ENCODE peak calls at places on chromosomes 5 and 9, in eight cellular contexts. P, Y, T, O, E, B, G and M are unnamed samples.

GRCh38 chr5:109713453-109713852 is 23.7 kb downstream of the MAN2A1 start:
- DNase-seq in G (no peak), T (no peak), P (no peak), O (no peak), Y (peak), E (no peak), B (no peak), M (no peak)

GRCh38 chr5:178529080-178529479 is 61.1 kb downstream of the COL23A1 start:
- DNase-seq in P (no peak), O (no peak), B (no peak), E (no peak), T (no peak), Y (no peak), G (no peak), M (no peak)

GRCh38 chr9:137804908-137805356 is 72.7 kb upstream of the CACNA1B start:
- DNase-seq in T (no peak), O (no peak), P (no peak), E (no peak), Y (peak), G (no peak), B (no peak), M (no peak)

GRCh38 chr9:98438701-98439100 is 183.3 kb upstream of the TBC1D2 start:
- DNase-seq in B (no peak), O (no peak), T (no peak), Y (peak), G (no peak), P (no peak), E (no peak), M (no peak)

GRCh38 chr5:156473271-156473935 is 146.4 kb downstream of the SGCD start:
- DNase-seq in B (no peak), P (no peak), E (no peak), T (no peak), Y (peak), G (no peak), O (no peak), M (no peak)

GRCh38 chr5:116420540-116420939 is 154.1 kb downstream of the SEMA6A start:
- DNase-seq in Y (no peak), T (no peak), P (no peak), G (no peak), B (no peak), O (no peak), E (no peak), M (no peak)

GRCh38 chr9:86660146-86660545 is 287.2 kb downstream of the GAS1 start:
- DNase-seq in Y (peak), G (no peak), O (no peak), B (no peak), E (no peak), T (no peak), P (no peak), M (no peak)

GRCh38 chr5:50958852-50959457 is 292.5 kb downstream of the PARP8 start:
- DNase-seq in G (no peak), O (no peak), T (no peak), B (peak), E (no peak), Y (peak), P (peak), M (no peak)

GRCh38 chr5:119269061-119269579 is 86.7 kb upstream of the TNFAIP8 start:
- DNase-seq in B (peak), O (peak), E (no peak), G (peak), P (peak), T (peak), Y (peak), M (peak)

GRCh38 chr9:33164138-33164809 is 2.9 kb downstream of the B4GALT1 start:
- DNase-seq in Y (peak), E (peak), O (no peak), G (no peak), P (no peak), T (no peak), B (no peak), M (peak)

GRCh38 chr5:174418809-174419522 is 305.4 kb upstream of the MSX2 start:
- DNase-seq in P (peak), Y (peak), T (no peak), G (no peak), B (peak), O (no peak), E (no peak), M (no peak)

GRCh38 chr5:174190073-174190675 is 144.7 kb downstream of the NSG2 start:
- DNase-seq in Y (no peak), P (no peak), O (no peak), B (peak), T (no peak), G (no peak), E (no peak), M (no peak)

GRCh38 chr9:72586388-72587160 is 65.2 kb downstream of the TMC1 start:
- DNase-seq in G (no peak), T (no peak), Y (peak), P (no peak), B (no peak), O (no peak), E (peak), M (no peak)

GRCh38 chr9:89042984-89043383 is 51.7 kb downstream of the S1PR3 start:
- DNase-seq in O (no peak), G (no peak), E (no peak), P (no peak), Y (no peak), B (no peak), T (no peak), M (peak)

GRCh38 chr5:169106906-169107305 is 194.0 kb downstream of the SLIT3 start:
- DNase-seq in E (no peak), P (no peak), Y (no peak), O (no peak), T (no peak), G (no peak), B (no peak), M (no peak)

GRCh38 chr5:117743337-117743736 is 1168.7 kb upstream of the SEMA6A start:
- DNase-seq in E (no peak), B (no peak), O (no peak), Y (no peak), P (no peak), G (no peak), T (no peak), M (no peak)

GRCh38 chr9:471320-471719 is 256.7 kb downstream of the DOCK8 start:
- DNase-seq in P (no peak), B (no peak), G (no peak), E (no peak), T (no peak), O (no peak), Y (no peak), M (no peak)
- H3K4me3 ChIP-seq in P (no peak), B (peak), G (no peak), E (no peak), T (peak), O (peak), Y (no peak), M (no peak)

GRCh38 chr9:100852088-100852487 is 176.4 kb upstream of the PLPPR1 start:
- DNase-seq in G (no peak), T (no peak), B (peak), P (no peak), Y (no peak), O (no peak), E (no peak), M (no peak)
- H3K27ac ChIP-seq in G (no peak), T (no peak), B (no peak), P (no peak), Y (no peak), O (no peak), E (no peak), M (no peak)

GRCh38 chr5:14374100-14374499 is 207.5 kb upstream of the OTULINL start:
- DNase-seq in Y (no peak), E (no peak), O (no peak), G (no peak), P (no peak), T (no peak), B (peak), M (no peak)
- H3K4me3 ChIP-seq in Y (no peak), E (no peak), O (no peak), G (no peak), P (no peak), T (no peak), B (no peak), M (no peak)

GRCh38 chr5:124997186-124997893 is 250.9 kb upstream of the ZNF608 start:
- DNase-seq in T (no peak), E (no peak), O (no peak), G (no peak), B (no peak), P (no peak), Y (peak), M (no peak)

GRCh38 chr5:124995451-124995850 is 249.0 kb upstream of the ZNF608 start:
- DNase-seq in B (no peak), P (no peak), E (no peak), G (no peak), O (no peak), T (no peak), Y (no peak), M (no peak)

GRCh38 chr5:124996764-124997077 is 250.3 kb upstream of the ZNF608 start:
- DNase-seq in T (no peak), Y (peak), P (no peak), E (no peak), B (peak), G (no peak), O (no peak), M (no peak)

GRCh38 chr5:124990723-124991122 is 244.3 kb upstream of the ZNF608 start:
- DNase-seq in P (no peak), O (no peak), T (no peak), E (no peak), Y (no peak), G (no peak), B (no peak), M (no peak)

DNA sequence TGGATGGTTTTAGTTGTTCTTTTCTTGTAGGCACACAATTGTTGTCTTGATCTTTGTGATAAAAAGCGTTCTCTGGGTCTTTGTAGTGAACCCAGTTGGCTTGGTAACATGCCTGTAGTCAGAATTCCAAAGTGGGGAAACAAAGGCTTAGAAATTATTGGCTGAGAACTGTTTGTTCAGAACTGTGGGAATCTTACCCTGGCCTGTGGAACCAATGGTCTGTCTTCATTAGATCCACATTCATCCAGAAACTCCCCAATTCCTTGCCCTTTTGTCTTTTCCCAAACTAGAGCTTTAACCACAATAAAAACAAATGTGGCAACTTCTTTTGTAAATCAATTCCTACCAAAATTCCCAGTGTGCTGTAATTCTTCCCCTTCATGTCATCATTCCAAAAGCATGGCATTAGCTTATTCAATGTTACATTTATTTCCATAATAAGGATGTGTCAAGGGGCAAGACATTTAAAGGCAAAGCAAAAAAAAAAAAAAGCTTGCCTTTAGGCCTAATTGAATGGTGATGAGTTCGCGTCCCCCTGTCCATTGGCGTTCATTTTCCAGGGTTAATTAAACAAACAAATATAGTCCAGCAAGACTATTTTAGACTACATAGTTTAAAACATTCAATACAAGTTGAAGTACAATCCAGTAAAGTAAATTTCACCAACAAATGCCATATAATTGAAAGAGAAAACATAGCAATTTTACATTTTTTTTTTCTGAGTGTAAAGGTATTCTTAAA is 249.8 kb upstream of the ZNF608 start:
- DNase-seq in E (no peak), Y (no peak), G (no peak), T (no peak), B (peak), P (no peak), O (no peak), M (no peak)
- H3K27ac ChIP-seq in E (no peak), Y (no peak), G (no peak), T (no peak), B (peak), P (no peak), O (no peak), M (no peak)

GRCh38 chr9:131349881-131350563 is 43.9 kb upstream of the PRRC2B start:
- DNase-seq in T (peak), E (peak), G (peak), Y (peak), O (peak), P (peak), B (peak), M (peak)
- H3K4me3 ChIP-seq in T (peak), E (no peak), G (no peak), Y (peak), O (peak), P (peak), B (peak), M (peak)

DNA sequence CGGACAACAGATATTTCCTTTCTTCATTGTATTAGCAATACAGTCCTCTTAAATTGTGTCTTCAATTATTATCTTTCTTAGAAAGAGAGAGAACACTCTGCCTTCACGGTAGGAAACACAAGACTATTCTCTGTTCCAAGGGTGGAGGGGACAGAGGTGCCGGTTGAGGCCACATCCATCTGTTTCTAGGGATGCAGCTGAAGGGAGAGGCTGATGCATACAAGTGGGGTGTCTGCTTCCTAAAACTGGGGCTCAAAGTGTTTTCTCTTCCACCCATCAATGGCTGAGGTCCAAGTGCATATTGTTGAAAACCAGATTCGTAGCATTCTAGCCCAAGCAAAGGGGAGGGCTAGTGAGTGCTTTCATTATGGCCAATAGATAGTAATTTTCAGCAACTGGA is 9.5 kb downstream of the IRX2 start:
- DNase-seq in O (no peak), G (no peak), P (no peak), Y (peak), T (no peak), B (no peak), E (no peak), M (no peak)
- H3K27ac ChIP-seq in O (no peak), G (no peak), P (no peak), Y (peak), T (no peak), B (no peak), E (no peak), M (no peak)

GRCh38 chr5:83071286-83071685 is 5.9 kb downstream of the TMEM167A start:
- DNase-seq in G (no peak), E (no peak), Y (no peak), O (no peak), P (no peak), B (no peak), T (no peak), M (no peak)
- H3K4me3 ChIP-seq in G (no peak), E (no peak), Y (no peak), O (no peak), P (no peak), B (peak), T (no peak), M (no peak)